ENCODE peak calls at places on chromosomes 12 and 14, in eight cellular contexts. One of them, this sample, is unnamed.

GRCh38 chr12:5295151-5295550 is 136.8 kb upstream of the NTF3 start:
- DNase-seq in progenitor cell of endocrine pancreas: no peak
- DNase-seq in stimulated activated CD4-positive, alpha-beta T cell treated with anti-CD3 and anti-CD28 coated beads, Interleukin-1b, Interleukin-23, amount 100 ng/mL, for 24 hours: no peak
- DNase-seq in AG04450: no peak
- DNase-seq in Kasumi-1: no peak
- DNase-seq in kidney tubule cell: no peak
- DNase-seq in upper lobe of right lung: no peak
- DNase-seq in NCI-H1092 treated with DMSO at 0.1 percent for 48 hours: no peak
- DNase-seq in this sample: no peak

GRCh38 chr12:109928058-109928656 is 28.1 kb downstream of the TCHP start:
- DNase-seq in progenitor cell of endocrine pancreas: no peak
- DNase-seq in stimulated activated CD4-positive, alpha-beta T cell treated with anti-CD3 and anti-CD28 coated beads, Interleukin-1b, Interleukin-23, amount 100 ng/mL, for 24 hours: no peak
- DNase-seq in AG04450: no peak
- DNase-seq in Kasumi-1: no peak
- DNase-seq in kidney tubule cell: no peak
- DNase-seq in upper lobe of right lung: no peak
- DNase-seq in NCI-H1092 treated with DMSO at 0.1 percent for 48 hours: no peak
- DNase-seq in this sample: no peak

GRCh38 chr14:71433303-71433702 is 498.9 kb upstream of the RGS6 start:
- DNase-seq in progenitor cell of endocrine pancreas: no peak
- DNase-seq in stimulated activated CD4-positive, alpha-beta T cell treated with anti-CD3 and anti-CD28 coated beads, Interleukin-1b, Interleukin-23, amount 100 ng/mL, for 24 hours: no peak
- DNase-seq in AG04450: no peak
- DNase-seq in Kasumi-1: no peak
- DNase-seq in kidney tubule cell: no peak
- DNase-seq in upper lobe of right lung: no peak
- DNase-seq in NCI-H1092 treated with DMSO at 0.1 percent for 48 hours: no peak
- DNase-seq in this sample: no peak

GRCh38 chr12:69243099-69244084 is 4.0 kb downstream of the CPSF6 start:
- DNase-seq in progenitor cell of endocrine pancreas: no peak
- DNase-seq in stimulated activated CD4-positive, alpha-beta T cell treated with anti-CD3 and anti-CD28 coated beads, Interleukin-1b, Interleukin-23, amount 100 ng/mL, for 24 hours: no peak
- DNase-seq in AG04450: no peak
- DNase-seq in Kasumi-1: no peak
- DNase-seq in kidney tubule cell: no peak
- DNase-seq in upper lobe of right lung: no peak
- DNase-seq in NCI-H1092 treated with DMSO at 0.1 percent for 48 hours: no peak
- DNase-seq in this sample: no peak

GRCh38 chr14:54786816-54787215 is 115.8 kb downstream of the GCH1 start:
- DNase-seq in progenitor cell of endocrine pancreas: no peak
- DNase-seq in stimulated activated CD4-positive, alpha-beta T cell treated with anti-CD3 and anti-CD28 coated beads, Interleukin-1b, Interleukin-23, amount 100 ng/mL, for 24 hours: no peak
- DNase-seq in AG04450: no peak
- DNase-seq in Kasumi-1: no peak
- DNase-seq in kidney tubule cell: no peak
- DNase-seq in upper lobe of right lung: no peak
- DNase-seq in NCI-H1092 treated with DMSO at 0.1 percent for 48 hours: no peak
- DNase-seq in this sample: no peak

GRCh38 chr12:19744760-19745218 is 305.5 kb downstream of the AEBP2 start:
- DNase-seq in progenitor cell of endocrine pancreas: no peak
- DNase-seq in stimulated activated CD4-positive, alpha-beta T cell treated with anti-CD3 and anti-CD28 coated beads, Interleukin-1b, Interleukin-23, amount 100 ng/mL, for 24 hours: no peak
- DNase-seq in AG04450: peak; percentile 2
- DNase-seq in Kasumi-1: no peak
- DNase-seq in kidney tubule cell: peak; percentile 28
- DNase-seq in upper lobe of right lung: no peak
- DNase-seq in NCI-H1092 treated with DMSO at 0.1 percent for 48 hours: peak; percentile 38
- DNase-seq in this sample: no peak

GRCh38 chr14:45891417-45892080 is 638.5 kb upstream of the MIS18BP1 start:
- DNase-seq in progenitor cell of endocrine pancreas: peak; percentile 14
- DNase-seq in stimulated activated CD4-positive, alpha-beta T cell treated with anti-CD3 and anti-CD28 coated beads, Interleukin-1b, Interleukin-23, amount 100 ng/mL, for 24 hours: no peak
- DNase-seq in AG04450: no peak
- DNase-seq in Kasumi-1: no peak
- DNase-seq in kidney tubule cell: peak; percentile 23
- DNase-seq in upper lobe of right lung: no peak
- DNase-seq in NCI-H1092 treated with DMSO at 0.1 percent for 48 hours: peak; percentile 97
- DNase-seq in this sample: no peak

GRCh38 chr14:95460647-95461478 is 55.6 kb downstream of the SYNE3 start:
- DNase-seq in progenitor cell of endocrine pancreas: no peak
- DNase-seq in stimulated activated CD4-positive, alpha-beta T cell treated with anti-CD3 and anti-CD28 coated beads, Interleukin-1b, Interleukin-23, amount 100 ng/mL, for 24 hours: no peak
- DNase-seq in AG04450: peak; percentile 55
- DNase-seq in Kasumi-1: no peak
- DNase-seq in kidney tubule cell: peak; percentile 92
- DNase-seq in upper lobe of right lung: no peak
- DNase-seq in NCI-H1092 treated with DMSO at 0.1 percent for 48 hours: peak; percentile 94
- DNase-seq in this sample: peak; percentile 82

GRCh38 chr14:76876076-76876475 is 49.9 kb downstream of the LRRC74A start:
- DNase-seq in progenitor cell of endocrine pancreas: peak; percentile 57
- DNase-seq in stimulated activated CD4-positive, alpha-beta T cell treated with anti-CD3 and anti-CD28 coated beads, Interleukin-1b, Interleukin-23, amount 100 ng/mL, for 24 hours: no peak
- DNase-seq in AG04450: peak; percentile 68
- DNase-seq in Kasumi-1: peak; percentile 75
- DNase-seq in kidney tubule cell: peak; percentile 82
- DNase-seq in upper lobe of right lung: no peak
- DNase-seq in NCI-H1092 treated with DMSO at 0.1 percent for 48 hours: peak; percentile 55
- DNase-seq in this sample: peak; percentile 53

GRCh38 chr12:126869644-126870043 is 1397.3 kb upstream of the TMEM132C start:
- DNase-seq in progenitor cell of endocrine pancreas: no peak
- DNase-seq in stimulated activated CD4-positive, alpha-beta T cell treated with anti-CD3 and anti-CD28 coated beads, Interleukin-1b, Interleukin-23, amount 100 ng/mL, for 24 hours: no peak
- DNase-seq in AG04450: no peak
- DNase-seq in Kasumi-1: no peak
- DNase-seq in kidney tubule cell: no peak
- DNase-seq in upper lobe of right lung: no peak
- DNase-seq in NCI-H1092 treated with DMSO at 0.1 percent for 48 hours: no peak
- DNase-seq in this sample: no peak

GRCh38 chr12:116610971-116611541 is 51.9 kb downstream of the MAP1LC3B2 start:
- DNase-seq in progenitor cell of endocrine pancreas: no peak
- DNase-seq in stimulated activated CD4-positive, alpha-beta T cell treated with anti-CD3 and anti-CD28 coated beads, Interleukin-1b, Interleukin-23, amount 100 ng/mL, for 24 hours: no peak
- DNase-seq in AG04450: no peak
- DNase-seq in Kasumi-1: no peak
- DNase-seq in kidney tubule cell: no peak
- DNase-seq in upper lobe of right lung: no peak
- DNase-seq in NCI-H1092 treated with DMSO at 0.1 percent for 48 hours: no peak
- DNase-seq in this sample: no peak

GRCh38 chr12:42865282-42865681 is 275.7 kb upstream of the PRICKLE1 start:
- DNase-seq in progenitor cell of endocrine pancreas: no peak
- DNase-seq in stimulated activated CD4-positive, alpha-beta T cell treated with anti-CD3 and anti-CD28 coated beads, Interleukin-1b, Interleukin-23, amount 100 ng/mL, for 24 hours: no peak
- DNase-seq in AG04450: no peak
- DNase-seq in Kasumi-1: no peak
- DNase-seq in kidney tubule cell: no peak
- DNase-seq in upper lobe of right lung: no peak
- DNase-seq in NCI-H1092 treated with DMSO at 0.1 percent for 48 hours: no peak
- DNase-seq in this sample: no peak

GRCh38 chr12:39343665-39344064 is 99.3 kb downstream of the KIF21A start:
- DNase-seq in progenitor cell of endocrine pancreas: no peak
- DNase-seq in stimulated activated CD4-positive, alpha-beta T cell treated with anti-CD3 and anti-CD28 coated beads, Interleukin-1b, Interleukin-23, amount 100 ng/mL, for 24 hours: no peak
- DNase-seq in AG04450: no peak
- DNase-seq in Kasumi-1: no peak
- DNase-seq in kidney tubule cell: no peak
- DNase-seq in upper lobe of right lung: no peak
- DNase-seq in NCI-H1092 treated with DMSO at 0.1 percent for 48 hours: no peak
- DNase-seq in this sample: no peak

GRCh38 chr14:85296466-85297210 is 233.3 kb upstream of the FLRT2 start:
- DNase-seq in progenitor cell of endocrine pancreas: no peak
- DNase-seq in stimulated activated CD4-positive, alpha-beta T cell treated with anti-CD3 and anti-CD28 coated beads, Interleukin-1b, Interleukin-23, amount 100 ng/mL, for 24 hours: no peak
- DNase-seq in AG04450: peak; percentile 24
- DNase-seq in Kasumi-1: peak; percentile 80
- DNase-seq in kidney tubule cell: peak; percentile 35
- DNase-seq in upper lobe of right lung: no peak
- DNase-seq in NCI-H1092 treated with DMSO at 0.1 percent for 48 hours: no peak
- DNase-seq in this sample: no peak

GRCh38 chr14:69711471-69712216 is 55.3 kb upstream of the SRSF5 start:
- DNase-seq in progenitor cell of endocrine pancreas: no peak
- DNase-seq in stimulated activated CD4-positive, alpha-beta T cell treated with anti-CD3 and anti-CD28 coated beads, Interleukin-1b, Interleukin-23, amount 100 ng/mL, for 24 hours: no peak
- DNase-seq in AG04450: no peak
- DNase-seq in Kasumi-1: no peak
- DNase-seq in kidney tubule cell: no peak
- DNase-seq in upper lobe of right lung: no peak
- DNase-seq in NCI-H1092 treated with DMSO at 0.1 percent for 48 hours: no peak
- DNase-seq in this sample: peak; percentile 73

GRCh38 chr12:123389560-123390351 is 5.8 kb downstream of the KMT5A start:
- DNase-seq in progenitor cell of endocrine pancreas: peak; percentile 34
- DNase-seq in stimulated activated CD4-positive, alpha-beta T cell treated with anti-CD3 and anti-CD28 coated beads, Interleukin-1b, Interleukin-23, amount 100 ng/mL, for 24 hours: no peak
- DNase-seq in AG04450: no peak
- DNase-seq in Kasumi-1: peak; percentile 11
- DNase-seq in kidney tubule cell: peak; percentile 46
- DNase-seq in upper lobe of right lung: peak; percentile 88
- DNase-seq in NCI-H1092 treated with DMSO at 0.1 percent for 48 hours: no peak
- DNase-seq in this sample: no peak

GRCh38 chr12:94271351-94271750 is 123.0 kb downstream of the PLXNC1 start:
- DNase-seq in progenitor cell of endocrine pancreas: no peak
- DNase-seq in stimulated activated CD4-positive, alpha-beta T cell treated with anti-CD3 and anti-CD28 coated beads, Interleukin-1b, Interleukin-23, amount 100 ng/mL, for 24 hours: no peak
- DNase-seq in AG04450: no peak
- DNase-seq in Kasumi-1: no peak
- DNase-seq in kidney tubule cell: peak; percentile 61
- DNase-seq in upper lobe of right lung: no peak
- DNase-seq in NCI-H1092 treated with DMSO at 0.1 percent for 48 hours: no peak
- DNase-seq in this sample: no peak

GRCh38 chr12:50620050-50620974 is 115.5 kb downstream of the DIP2B start:
- DNase-seq in progenitor cell of endocrine pancreas: no peak
- DNase-seq in stimulated activated CD4-positive, alpha-beta T cell treated with anti-CD3 and anti-CD28 coated beads, Interleukin-1b, Interleukin-23, amount 100 ng/mL, for 24 hours: no peak
- DNase-seq in AG04450: no peak
- DNase-seq in Kasumi-1: peak; percentile 7
- DNase-seq in kidney tubule cell: peak; percentile 88
- DNase-seq in upper lobe of right lung: no peak
- DNase-seq in NCI-H1092 treated with DMSO at 0.1 percent for 48 hours: peak; percentile 21
- DNase-seq in this sample: no peak

GRCh38 chr12:4807116-4807783 is 87.0 kb downstream of the GALNT8 start:
- DNase-seq in progenitor cell of endocrine pancreas: no peak
- DNase-seq in stimulated activated CD4-positive, alpha-beta T cell treated with anti-CD3 and anti-CD28 coated beads, Interleukin-1b, Interleukin-23, amount 100 ng/mL, for 24 hours: no peak
- DNase-seq in AG04450: no peak
- DNase-seq in Kasumi-1: no peak
- DNase-seq in kidney tubule cell: no peak
- DNase-seq in upper lobe of right lung: no peak
- DNase-seq in NCI-H1092 treated with DMSO at 0.1 percent for 48 hours: no peak
- DNase-seq in this sample: no peak

GRCh38 chr14:103729496-103730448 is 14.2 kb downstream of the ZFYVE21 start:
- DNase-seq in progenitor cell of endocrine pancreas: no peak
- DNase-seq in stimulated activated CD4-positive, alpha-beta T cell treated with anti-CD3 and anti-CD28 coated beads, Interleukin-1b, Interleukin-23, amount 100 ng/mL, for 24 hours: no peak
- DNase-seq in AG04450: no peak
- DNase-seq in Kasumi-1: no peak
- DNase-seq in kidney tubule cell: no peak
- DNase-seq in upper lobe of right lung: no peak
- DNase-seq in NCI-H1092 treated with DMSO at 0.1 percent for 48 hours: no peak
- DNase-seq in this sample: no peak

GRCh38 chr12:45644521-45644920 is 85.0 kb upstream of the ARID2 start:
- DNase-seq in progenitor cell of endocrine pancreas: no peak
- DNase-seq in stimulated activated CD4-positive, alpha-beta T cell treated with anti-CD3 and anti-CD28 coated beads, Interleukin-1b, Interleukin-23, amount 100 ng/mL, for 24 hours: no peak
- DNase-seq in AG04450: no peak
- DNase-seq in Kasumi-1: peak; percentile 97
- DNase-seq in kidney tubule cell: peak; percentile 13
- DNase-seq in upper lobe of right lung: no peak
- DNase-seq in NCI-H1092 treated with DMSO at 0.1 percent for 48 hours: no peak
- DNase-seq in this sample: no peak

GRCh38 chr14:95011449-95012020 is 145.8 kb downstream of the DICER1 start:
- DNase-seq in progenitor cell of endocrine pancreas: no peak
- DNase-seq in stimulated activated CD4-positive, alpha-beta T cell treated with anti-CD3 and anti-CD28 coated beads, Interleukin-1b, Interleukin-23, amount 100 ng/mL, for 24 hours: no peak
- DNase-seq in AG04450: no peak
- DNase-seq in Kasumi-1: no peak
- DNase-seq in kidney tubule cell: no peak
- DNase-seq in upper lobe of right lung: no peak
- DNase-seq in NCI-H1092 treated with DMSO at 0.1 percent for 48 hours: no peak
- DNase-seq in this sample: no peak

GRCh38 chr12:82781288-82782078 is 94.8 kb downstream of the TMTC2 start:
- DNase-seq in progenitor cell of endocrine pancreas: no peak
- DNase-seq in stimulated activated CD4-positive, alpha-beta T cell treated with anti-CD3 and anti-CD28 coated beads, Interleukin-1b, Interleukin-23, amount 100 ng/mL, for 24 hours: no peak
- DNase-seq in AG04450: no peak
- DNase-seq in Kasumi-1: no peak
- DNase-seq in kidney tubule cell: no peak
- DNase-seq in upper lobe of right lung: no peak
- DNase-seq in NCI-H1092 treated with DMSO at 0.1 percent for 48 hours: no peak
- DNase-seq in this sample: no peak

GRCh38 chr12:91777268-91777997 is 368.2 kb downstream of the BTG1 start:
- DNase-seq in progenitor cell of endocrine pancreas: no peak
- DNase-seq in stimulated activated CD4-positive, alpha-beta T cell treated with anti-CD3 and anti-CD28 coated beads, Interleukin-1b, Interleukin-23, amount 100 ng/mL, for 24 hours: no peak
- DNase-seq in AG04450: no peak
- DNase-seq in Kasumi-1: no peak
- DNase-seq in kidney tubule cell: peak; percentile 83
- DNase-seq in upper lobe of right lung: no peak
- DNase-seq in NCI-H1092 treated with DMSO at 0.1 percent for 48 hours: no peak
- DNase-seq in this sample: no peak

GRCh38 chr12:124560519-124560918 is 6.9 kb downstream of the NCOR2 start:
- DNase-seq in progenitor cell of endocrine pancreas: no peak
- DNase-seq in stimulated activated CD4-positive, alpha-beta T cell treated with anti-CD3 and anti-CD28 coated beads, Interleukin-1b, Interleukin-23, amount 100 ng/mL, for 24 hours: no peak
- DNase-seq in AG04450: no peak
- DNase-seq in Kasumi-1: no peak
- DNase-seq in kidney tubule cell: no peak
- DNase-seq in upper lobe of right lung: no peak
- DNase-seq in NCI-H1092 treated with DMSO at 0.1 percent for 48 hours: no peak
- DNase-seq in this sample: no peak

GRCh38 chr12:116376354-116377193 is 99.1 kb upstream of the MED13L start:
- DNase-seq in progenitor cell of endocrine pancreas: no peak
- DNase-seq in stimulated activated CD4-positive, alpha-beta T cell treated with anti-CD3 and anti-CD28 coated beads, Interleukin-1b, Interleukin-23, amount 100 ng/mL, for 24 hours: no peak
- DNase-seq in AG04450: no peak
- DNase-seq in Kasumi-1: no peak
- DNase-seq in kidney tubule cell: peak; percentile 23
- DNase-seq in upper lobe of right lung: no peak
- DNase-seq in NCI-H1092 treated with DMSO at 0.1 percent for 48 hours: peak; percentile 60
- DNase-seq in this sample: no peak